ENCODE peak calls at places on chromosomes 1 and 21, in six cellular contexts. T is NCI-H1105 treated with DMSO at 0.1 percent for 48 hours, V is GM12891, X is D341Med, P is left kidney, S is HFF-Myc. I is an unnamed sample.

GRCh38 chr21:45888361-45889009 is 93.1 kb upstream of the COL6A1 start:
- DNase-seq in T (no peak), V (no peak), X (no peak), P (peak; percentile 64), S (no peak), I (no peak)

GRCh38 chr1:241253491-241253890 is 103.5 kb downstream of the RGS7 start:
- DNase-seq in T (no peak), V (no peak), X (no peak), P (no peak), S (no peak), I (no peak)

GRCh38 chr21:38244885-38245869 is 11.6 kb upstream of the KCNJ15 start:
- DNase-seq in T (no peak), V (no peak), X (no peak), P (no peak), S (peak; percentile 98), I (peak; percentile 40)

GRCh38 chr1:55536466-55536865 is 321.3 kb upstream of the USP24 start:
- DNase-seq in T (no peak), V (no peak), X (no peak), P (no peak), S (no peak), I (no peak)

GRCh38 chr1:41109316-41110263 is 88.1 kb upstream of the SLFNL1 start:
- DNase-seq in T (no peak), V (no peak), X (no peak), P (peak; percentile 42), S (peak; percentile 48), I (no peak)

GRCh38 chr1:226736908-226737818 is 1.9 kb downstream of the ITPKB start:
- DNase-seq in T (no peak), V (no peak), X (peak; percentile 86), P (peak; percentile 76), S (no peak), I (peak; percentile 54)

GRCh38 chr1:109891930-109892329 is 18.7 kb upstream of the CSF1 start:
- DNase-seq in T (no peak), V (no peak), X (no peak), P (no peak), S (no peak), I (no peak)

GRCh38 chr1:226871047-226871365 is 590 bp downstream of the PSEN2 start:
- DNase-seq in T (no peak), V (no peak), X (no peak), P (no peak), S (no peak), I (no peak)

GRCh38 chr1:17265162-17265561 is 16.3 kb downstream of the PADI3 start:
- DNase-seq in T (no peak), V (no peak), X (no peak), P (no peak), S (no peak), I (no peak)

GRCh38 chr1:145898756-145899155 is 11.1 kb downstream of the ITGA10 start:
- DNase-seq in T (no peak), V (no peak), X (peak; percentile 14), P (no peak), S (no peak), I (no peak)

GRCh38 chr1:23376890-23377811 is 7.5 kb upstream of the ZNF436 start:
- DNase-seq in T (no peak), V (no peak), X (no peak), P (no peak), S (peak; percentile 85), I (no peak)

GRCh38 chr1:94326329-94326728 is 88.9 kb upstream of the ARHGAP29 start:
- DNase-seq in T (no peak), V (no peak), X (no peak), P (peak; percentile 69), S (no peak), I (no peak)

GRCh38 chr21:43775190-43775589 is 918 bp downstream of the CSTB start:
- DNase-seq in T (no peak), V (no peak), X (no peak), P (no peak), S (no peak), I (no peak)

GRCh38 chr1:17212487-17213121 is 7.7 kb downstream of the PADI1 start:
- DNase-seq in T (peak; percentile 31), V (no peak), X (no peak), P (peak; percentile 94), S (peak; percentile 55), I (no peak)

GRCh38 chr1:88175631-88176226 is 508.3 kb upstream of the PKN2 start:
- DNase-seq in T (no peak), V (no peak), X (no peak), P (peak; percentile 26), S (no peak), I (no peak)

GRCh38 chr1:169595764-169596711 is 9.8 kb upstream of the F5 start:
- DNase-seq in T (no peak), V (no peak), X (no peak), P (peak; percentile 87), S (peak; percentile 20), I (no peak)

GRCh38 chr1:155174334-155175280 is 958 bp downstream of the TRIM46 start:
- DNase-seq in T (peak; percentile 48), V (peak; percentile 36), X (peak; percentile 62), P (peak; percentile 82), S (no peak), I (peak; percentile 53)

GRCh38 chr1:112390775-112391602 is 5.0 kb upstream of the CTTNBP2NL start:
- DNase-seq in T (peak; percentile 94), V (peak; percentile 63), X (peak; percentile 84), P (peak; percentile 97), S (peak; percentile 88), I (peak; percentile 86)

GRCh38 chr1:84721152-84721551 is 30.9 kb upstream of the SSX2IP start:
- DNase-seq in T (no peak), V (no peak), X (no peak), P (no peak), S (no peak), I (no peak)

GRCh38 chr1:38092256-38092655 is 45.7 kb upstream of the POU3F1 start:
- DNase-seq in T (no peak), V (no peak), X (no peak), P (no peak), S (no peak), I (no peak)

GRCh38 chr1:160797861-160798273 is 1.9 kb downstream of the LY9 start:
- DNase-seq in T (no peak), V (no peak), X (no peak), P (no peak), S (no peak), I (peak; percentile 28)

GRCh38 chr1:203526572-203526971 is 32.6 kb downstream of the OPTC start:
- DNase-seq in T (no peak), V (no peak), X (no peak), P (no peak), S (no peak), I (no peak)

GRCh38 chr1:109725510-109725909 is 13.5 kb downstream of the GSTM5 start:
- DNase-seq in T (no peak), V (no peak), X (no peak), P (no peak), S (no peak), I (no peak)

GRCh38 chr1:19179597-19180271 is 30.3 kb downstream of the UBR4 start:
- DNase-seq in T (no peak), V (peak; percentile 3), X (peak; percentile 56), P (peak; percentile 48), S (no peak), I (no peak)

GRCh38 chr1:119635801-119636390 is 12.2 kb downstream of the ZNF697 start:
- DNase-seq in T (no peak), V (no peak), X (no peak), P (no peak), S (no peak), I (no peak)

GRCh38 chr1:9539829-9540550 is 725 bp downstream of the SLC25A33 start:
- DNase-seq in T (peak; percentile 43), V (peak; percentile 73), X (peak; percentile 78), P (peak; percentile 81), S (no peak), I (peak; percentile 81)

GRCh38 chr21:44399955-44400790 is 46.8 kb downstream of the TRPM2 start:
- DNase-seq in T (no peak), V (no peak), X (peak; percentile 26), P (no peak), S (no peak), I (no peak)

GRCh38 chr1:154877370-154877974 is 7.4 kb upstream of the KCNN3 start:
- DNase-seq in T (no peak), V (no peak), X (no peak), P (no peak), S (no peak), I (no peak)

GRCh38 chr1:44949286-44949685 is 37.1 kb downstream of the EIF2B3 start:
- DNase-seq in T (no peak), V (no peak), X (no peak), P (no peak), S (no peak), I (no peak)

GRCh38 chr1:55375617-55376258 is 160.6 kb upstream of the USP24 start:
- DNase-seq in T (peak; percentile 39), V (peak; percentile 28), X (peak; percentile 75), P (peak; percentile 73), S (peak; percentile 39), I (peak; percentile 64)

GRCh38 chr1:39690225-39690624 is 1.0 kb downstream of the HPCAL4 start:
- DNase-seq in T (no peak), V (no peak), X (no peak), P (no peak), S (no peak), I (no peak)

GRCh38 chr1:34013136-34013535 is 149.3 kb downstream of the HMGB4 start:
- DNase-seq in T (no peak), V (no peak), X (no peak), P (no peak), S (no peak), I (no peak)

GRCh38 chr1:221881805-221882581 is 140.1 kb upstream of the DUSP10 start:
- DNase-seq in T (no peak), V (no peak), X (no peak), P (no peak), S (no peak), I (no peak)

GRCh38 chr1:3775498-3776230 is 3.1 kb downstream of the SMIM1 start:
- DNase-seq in T (peak; percentile 63), V (peak; percentile 86), X (peak; percentile 74), P (peak; percentile 91), S (no peak), I (peak; percentile 86)

I was measured in GM13977.